ENCODE peak calls at places on chromosomes 11 and 22, in ten cellular contexts. One of them, this sample, is unnamed.

GRCh38 chr11:45289369-45289768 is 3.2 kb upstream of the SYT13 start:
- DNase-seq in osteocyte: no peak
- DNase-seq in endodermal cell: no peak
- DNase-seq in foreskin fibroblast: peak; percentile 73
- DNase-seq in fibroblast of lung: peak; percentile 70
- DNase-seq in fibroblast of pulmonary artery: peak; percentile 57
- DNase-seq in prostate gland: no peak
- DNase-seq in neural crest cell: no peak
- DNase-seq in tibial nerve: no peak
- DNase-seq in RWPE2: no peak
- DNase-seq in this sample: peak; percentile 36

GRCh38 chr11:4804280-4804679 is at the start of gene OR52R1:
- DNase-seq in osteocyte: no peak
- DNase-seq in endodermal cell: no peak
- DNase-seq in foreskin fibroblast: no peak
- DNase-seq in fibroblast of lung: no peak
- DNase-seq in fibroblast of pulmonary artery: no peak
- DNase-seq in prostate gland: no peak
- DNase-seq in neural crest cell: no peak
- DNase-seq in tibial nerve: no peak
- DNase-seq in RWPE2: no peak
- DNase-seq in this sample: no peak

GRCh38 chr11:27995082-27995481 is 112.9 kb downstream of the KIF18A start:
- DNase-seq in osteocyte: no peak
- DNase-seq in endodermal cell: no peak
- DNase-seq in foreskin fibroblast: peak; percentile 67
- DNase-seq in fibroblast of lung: no peak
- DNase-seq in fibroblast of pulmonary artery: peak; percentile 43
- DNase-seq in prostate gland: no peak
- DNase-seq in neural crest cell: no peak
- DNase-seq in tibial nerve: no peak
- DNase-seq in RWPE2: no peak
- DNase-seq in this sample: peak; percentile 19

GRCh38 chr11:120034176-120034575 is 103.7 kb downstream of the TRIM29 start:
- DNase-seq in osteocyte: peak; percentile 57
- DNase-seq in endodermal cell: peak; percentile 46
- DNase-seq in foreskin fibroblast: no peak
- DNase-seq in fibroblast of lung: no peak
- DNase-seq in fibroblast of pulmonary artery: no peak
- DNase-seq in prostate gland: no peak
- DNase-seq in neural crest cell: no peak
- DNase-seq in tibial nerve: no peak
- DNase-seq in RWPE2: peak; percentile 13
- DNase-seq in this sample: no peak

GRCh38 chr11:64278576-64279190 is 5.8 kb downstream of the BAD start:
- DNase-seq in osteocyte: no peak
- DNase-seq in endodermal cell: no peak
- DNase-seq in foreskin fibroblast: no peak
- DNase-seq in fibroblast of lung: no peak
- DNase-seq in fibroblast of pulmonary artery: no peak
- DNase-seq in prostate gland: no peak
- DNase-seq in neural crest cell: no peak
- DNase-seq in tibial nerve: no peak
- DNase-seq in RWPE2: no peak
- DNase-seq in this sample: no peak

GRCh38 chr11:2802389-2803185 is 83.0 kb downstream of the CDKN1C start:
- DNase-seq in osteocyte: peak; percentile 82
- DNase-seq in endodermal cell: peak; percentile 26
- DNase-seq in foreskin fibroblast: no peak
- DNase-seq in fibroblast of lung: no peak
- DNase-seq in fibroblast of pulmonary artery: no peak
- DNase-seq in prostate gland: no peak
- DNase-seq in neural crest cell: no peak
- DNase-seq in tibial nerve: peak; percentile 9
- DNase-seq in RWPE2: peak; percentile 43
- DNase-seq in this sample: no peak

GRCh38 chr22:43831561-43832392 is 19.7 kb upstream of the EFCAB6 start:
- DNase-seq in osteocyte: no peak
- DNase-seq in endodermal cell: no peak
- DNase-seq in foreskin fibroblast: no peak
- DNase-seq in fibroblast of lung: no peak
- DNase-seq in fibroblast of pulmonary artery: no peak
- DNase-seq in prostate gland: no peak
- DNase-seq in neural crest cell: no peak
- DNase-seq in tibial nerve: no peak
- DNase-seq in RWPE2: no peak
- DNase-seq in this sample: no peak

GRCh38 chr22:39437836-39438704 is 18.7 kb upstream of the MGAT3 start:
- DNase-seq in osteocyte: no peak
- DNase-seq in endodermal cell: no peak
- DNase-seq in foreskin fibroblast: no peak
- DNase-seq in fibroblast of lung: no peak
- DNase-seq in fibroblast of pulmonary artery: no peak
- DNase-seq in prostate gland: no peak
- DNase-seq in neural crest cell: no peak
- DNase-seq in tibial nerve: no peak
- DNase-seq in RWPE2: no peak
- DNase-seq in this sample: no peak

GRCh38 chr22:49027122-49027670 is 800.5 kb downstream of the BRD1 start:
- DNase-seq in osteocyte: no peak
- DNase-seq in endodermal cell: no peak
- DNase-seq in foreskin fibroblast: no peak
- DNase-seq in fibroblast of lung: no peak
- DNase-seq in fibroblast of pulmonary artery: no peak
- DNase-seq in prostate gland: no peak
- DNase-seq in neural crest cell: no peak
- DNase-seq in tibial nerve: no peak
- DNase-seq in RWPE2: peak; percentile 38
- DNase-seq in this sample: no peak

GRCh38 chr11:41895106-41895505 is 435.7 kb upstream of the LRRC4C start:
- DNase-seq in osteocyte: no peak
- DNase-seq in endodermal cell: no peak
- DNase-seq in foreskin fibroblast: no peak
- DNase-seq in fibroblast of lung: no peak
- DNase-seq in fibroblast of pulmonary artery: no peak
- DNase-seq in prostate gland: no peak
- DNase-seq in neural crest cell: no peak
- DNase-seq in tibial nerve: no peak
- DNase-seq in RWPE2: no peak
- DNase-seq in this sample: peak; percentile 4

GRCh38 chr11:64870176-64870892 is 8.1 kb downstream of the EHD1 start:
- DNase-seq in osteocyte: no peak
- DNase-seq in endodermal cell: peak; percentile 54
- DNase-seq in foreskin fibroblast: peak; percentile 87
- DNase-seq in fibroblast of lung: peak; percentile 81
- DNase-seq in fibroblast of pulmonary artery: peak; percentile 69
- DNase-seq in prostate gland: no peak
- DNase-seq in neural crest cell: no peak
- DNase-seq in tibial nerve: no peak
- DNase-seq in RWPE2: no peak
- DNase-seq in this sample: peak; percentile 80

GRCh38 chr22:33529424-33530113 is 390.7 kb downstream of the LARGE1 start:
- DNase-seq in osteocyte: no peak
- DNase-seq in endodermal cell: no peak
- DNase-seq in foreskin fibroblast: peak; percentile 1
- DNase-seq in fibroblast of lung: peak; percentile 71
- DNase-seq in fibroblast of pulmonary artery: peak; percentile 46
- DNase-seq in prostate gland: no peak
- DNase-seq in neural crest cell: no peak
- DNase-seq in tibial nerve: no peak
- DNase-seq in RWPE2: no peak
- DNase-seq in this sample: peak; percentile 72

GRCh38 chr22:39214383-39215069 is 30.3 kb downstream of the PDGFB start:
- DNase-seq in osteocyte: no peak
- DNase-seq in endodermal cell: peak; percentile 82
- DNase-seq in foreskin fibroblast: peak; percentile 34
- DNase-seq in fibroblast of lung: peak; percentile 67
- DNase-seq in fibroblast of pulmonary artery: no peak
- DNase-seq in prostate gland: peak; percentile 32
- DNase-seq in neural crest cell: no peak
- DNase-seq in tibial nerve: no peak
- DNase-seq in RWPE2: peak; percentile 83
- DNase-seq in this sample: no peak

GRCh38 chr11:5938603-5938965 is 3.5 kb upstream of the OR56A3 start:
- DNase-seq in osteocyte: peak; percentile 76
- DNase-seq in endodermal cell: no peak
- DNase-seq in foreskin fibroblast: no peak
- DNase-seq in fibroblast of lung: no peak
- DNase-seq in fibroblast of pulmonary artery: no peak
- DNase-seq in prostate gland: no peak
- DNase-seq in neural crest cell: no peak
- DNase-seq in tibial nerve: no peak
- DNase-seq in RWPE2: no peak
- DNase-seq in this sample: no peak

GRCh38 chr22:49476800-49477400 is 350.8 kb downstream of the BRD1 start:
- DNase-seq in osteocyte: no peak
- DNase-seq in endodermal cell: no peak
- DNase-seq in foreskin fibroblast: no peak
- DNase-seq in fibroblast of lung: no peak
- DNase-seq in fibroblast of pulmonary artery: no peak
- DNase-seq in prostate gland: no peak
- DNase-seq in neural crest cell: no peak
- DNase-seq in tibial nerve: no peak
- DNase-seq in RWPE2: no peak
- DNase-seq in this sample: no peak

GRCh38 chr11:29963796-29964195 is 53.0 kb downstream of the KCNA4 start:
- DNase-seq in osteocyte: no peak
- DNase-seq in endodermal cell: no peak
- DNase-seq in foreskin fibroblast: no peak
- DNase-seq in fibroblast of lung: no peak
- DNase-seq in fibroblast of pulmonary artery: no peak
- DNase-seq in prostate gland: no peak
- DNase-seq in neural crest cell: no peak
- DNase-seq in tibial nerve: no peak
- DNase-seq in RWPE2: no peak
- DNase-seq in this sample: no peak

GRCh38 chr11:2194877-2195755 is 23.5 kb upstream of the TH start:
- DNase-seq in osteocyte: no peak
- DNase-seq in endodermal cell: peak; percentile 93
- DNase-seq in foreskin fibroblast: peak; percentile 54
- DNase-seq in fibroblast of lung: peak; percentile 5
- DNase-seq in fibroblast of pulmonary artery: peak; percentile 26
- DNase-seq in prostate gland: no peak
- DNase-seq in neural crest cell: peak; percentile 86
- DNase-seq in tibial nerve: no peak
- DNase-seq in RWPE2: no peak
- DNase-seq in this sample: peak; percentile 15

GRCh38 chr22:30309981-30310672 is 16.6 kb downstream of the TBC1D10A start:
- DNase-seq in osteocyte: no peak
- DNase-seq in endodermal cell: no peak
- DNase-seq in foreskin fibroblast: peak; percentile 76
- DNase-seq in fibroblast of lung: peak; percentile 65
- DNase-seq in fibroblast of pulmonary artery: no peak
- DNase-seq in prostate gland: peak; percentile 72
- DNase-seq in neural crest cell: no peak
- DNase-seq in tibial nerve: no peak
- DNase-seq in RWPE2: no peak
- DNase-seq in this sample: peak; percentile 70

GRCh38 chr11:720017-720641 is 14.1 kb downstream of the EPS8L2 start:
- DNase-seq in osteocyte: no peak
- DNase-seq in endodermal cell: no peak
- DNase-seq in foreskin fibroblast: no peak
- DNase-seq in fibroblast of lung: no peak
- DNase-seq in fibroblast of pulmonary artery: no peak
- DNase-seq in prostate gland: no peak
- DNase-seq in neural crest cell: no peak
- DNase-seq in tibial nerve: no peak
- DNase-seq in RWPE2: no peak
- DNase-seq in this sample: no peak
- TF ChIP-seq CTCF in osteocyte: no peak
- TF ChIP-seq CTCF in endodermal cell: no peak
- TF ChIP-seq CTCF in foreskin fibroblast: no peak
- TF ChIP-seq CTCF in fibroblast of lung: no peak
- TF ChIP-seq CTCF in fibroblast of pulmonary artery: no peak
- TF ChIP-seq CTCF in prostate gland: no peak
- TF ChIP-seq CTCF in neural crest cell: no peak
- TF ChIP-seq CTCF in tibial nerve: no peak
- TF ChIP-seq CTCF in RWPE2: no peak
- TF ChIP-seq CTCF in this sample: no peak

GRCh38 chr11:68009391-68010000 is 631 bp upstream of the ALDH3B1 start:
- DNase-seq in osteocyte: no peak
- DNase-seq in endodermal cell: no peak
- DNase-seq in foreskin fibroblast: peak; percentile 72
- DNase-seq in fibroblast of lung: peak; percentile 38
- DNase-seq in fibroblast of pulmonary artery: peak; percentile 51
- DNase-seq in prostate gland: no peak
- DNase-seq in neural crest cell: no peak
- DNase-seq in tibial nerve: no peak
- DNase-seq in RWPE2: no peak
- DNase-seq in this sample: peak; percentile 67
- TF ChIP-seq CTCF in osteocyte: peak; percentile 54
- TF ChIP-seq CTCF in endodermal cell: peak; percentile 45
- TF ChIP-seq CTCF in foreskin fibroblast: peak; percentile 16
- TF ChIP-seq CTCF in fibroblast of lung: peak; percentile 30
- TF ChIP-seq CTCF in fibroblast of pulmonary artery: peak; percentile 31
- TF ChIP-seq CTCF in prostate gland: no peak
- TF ChIP-seq CTCF in neural crest cell: no peak
- TF ChIP-seq CTCF in tibial nerve: no peak
- TF ChIP-seq CTCF in RWPE2: peak; percentile 80
- TF ChIP-seq CTCF in this sample: peak; percentile 23

DNA sequence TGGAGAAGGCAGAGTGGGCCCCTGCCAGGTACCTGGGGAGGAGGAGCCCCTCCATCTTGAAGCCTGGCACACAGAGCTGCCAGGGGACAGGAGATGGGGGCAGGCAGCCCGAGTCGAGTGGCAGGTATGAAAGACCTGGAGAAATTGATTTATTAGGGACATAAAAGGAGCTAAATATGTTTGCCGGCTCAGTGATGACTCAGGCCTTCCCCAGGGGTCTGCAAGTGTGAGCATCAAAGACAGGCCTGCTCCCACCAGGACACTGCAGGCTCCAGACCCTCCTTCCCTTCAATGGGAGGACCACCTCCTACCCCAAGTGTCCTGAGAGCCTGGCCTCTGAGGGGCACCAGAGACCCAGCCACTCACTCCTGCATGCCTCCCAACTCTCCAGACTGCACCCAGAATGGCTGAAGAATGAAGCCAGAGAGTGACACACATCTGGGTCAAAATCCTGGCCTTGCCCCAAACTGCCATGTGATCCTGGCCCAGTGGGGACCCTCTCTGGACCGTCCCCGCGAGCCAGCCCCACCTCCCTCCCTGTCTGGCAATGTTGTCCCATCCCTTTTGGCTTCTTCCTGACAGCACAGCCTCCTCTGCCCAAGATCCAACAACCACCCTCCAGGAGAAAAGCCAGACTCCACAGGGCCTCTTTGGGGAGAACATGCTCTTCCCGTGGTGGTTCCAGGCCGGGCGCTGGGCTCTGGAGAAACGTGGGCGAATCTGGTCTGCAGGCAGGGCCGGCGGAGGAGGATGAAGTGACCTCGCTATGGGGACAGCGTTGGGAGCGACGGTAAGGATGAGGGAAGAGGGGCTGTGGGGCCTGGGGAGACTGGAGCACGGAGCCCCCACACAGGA is 36.2 kb downstream of the CYTH4 start:
- DNase-seq in osteocyte: no peak
- DNase-seq in endodermal cell: no peak
- DNase-seq in foreskin fibroblast: no peak
- DNase-seq in fibroblast of lung: no peak
- DNase-seq in fibroblast of pulmonary artery: no peak
- DNase-seq in prostate gland: no peak
- DNase-seq in neural crest cell: no peak
- DNase-seq in tibial nerve: no peak
- DNase-seq in RWPE2: no peak
- DNase-seq in this sample: no peak
- TF ChIP-seq CTCF in osteocyte: no peak
- TF ChIP-seq CTCF in endodermal cell: peak; percentile 29
- TF ChIP-seq CTCF in foreskin fibroblast: no peak
- TF ChIP-seq CTCF in fibroblast of lung: peak; percentile 13
- TF ChIP-seq CTCF in fibroblast of pulmonary artery: no peak
- TF ChIP-seq CTCF in prostate gland: no peak
- TF ChIP-seq CTCF in neural crest cell: no peak
- TF ChIP-seq CTCF in tibial nerve: no peak
- TF ChIP-seq CTCF in RWPE2: peak; percentile 45
- TF ChIP-seq CTCF in this sample: no peak

GRCh38 chr11:8265681-8266241 is 2.1 kb upstream of the LMO1 start:
- DNase-seq in osteocyte: no peak
- DNase-seq in endodermal cell: peak; percentile 79
- DNase-seq in foreskin fibroblast: no peak
- DNase-seq in fibroblast of lung: no peak
- DNase-seq in fibroblast of pulmonary artery: no peak
- DNase-seq in prostate gland: no peak
- DNase-seq in neural crest cell: no peak
- DNase-seq in tibial nerve: no peak
- DNase-seq in RWPE2: peak; percentile 35
- DNase-seq in this sample: no peak
- TF ChIP-seq CTCF in osteocyte: peak; percentile 10
- TF ChIP-seq CTCF in endodermal cell: peak; percentile 72
- TF ChIP-seq CTCF in foreskin fibroblast: peak; percentile 4
- TF ChIP-seq CTCF in fibroblast of lung: peak; percentile 9
- TF ChIP-seq CTCF in fibroblast of pulmonary artery: peak; percentile 10
- TF ChIP-seq CTCF in prostate gland: no peak
- TF ChIP-seq CTCF in neural crest cell: peak; percentile 47
- TF ChIP-seq CTCF in tibial nerve: no peak
- TF ChIP-seq CTCF in RWPE2: no peak
- TF ChIP-seq CTCF in this sample: no peak